ENCODE peak calls at places on chromosomes 13 and 19, in four cellular contexts. F is A549, C is GM23338, W is psoas muscle. P is an unnamed sample.
A peak's percentile ranks its signal among the peaks of the same experiment; 100 is the strongest.

GRCh38 chr13:99860736-99861135 is 110.8 kb downstream of the ZIC5 start:
- DNase-seq in W (no peak), C (no peak), F (no peak), P (no peak)

GRCh38 chr13:110420626-110421025 is 113.5 kb downstream of the COL4A2 start:
- DNase-seq in F (no peak), C (no peak), W (no peak), P (no peak)

GRCh38 chr13:97856001-97856675 is 97.3 kb upstream of the IPO5 start:
- DNase-seq in F (no peak), C (peak; percentile 45), W (peak; percentile 80), P (peak; percentile 82)

GRCh38 chr19:13057147-13057572 is 45.5 kb downstream of the LYL1 start:
- DNase-seq in W (no peak), F (no peak), C (no peak), P (no peak)

GRCh38 chr19:41239961-41240574 is 21.0 kb downstream of the AXL start:
- DNase-seq in C (no peak), F (no peak), W (no peak), P (no peak)

GRCh38 chr19:38538386-38538785 is 79.4 kb downstream of the MAP4K1 start:
- DNase-seq in F (no peak), W (no peak), C (no peak), P (no peak)

GRCh38 chr19:45419396-45419795 is 4.3 kb downstream of the ERCC1 start:
- DNase-seq in C (no peak), W (no peak), F (no peak), P (no peak)

GRCh38 chr13:74243637-74244526 is 109.7 kb upstream of the KLF12 start:
- DNase-seq in F (no peak), C (no peak), W (no peak), P (peak; percentile 41)

GRCh38 chr13:110520431-110521295 is 40.9 kb downstream of the RAB20 start:
- DNase-seq in W (peak; percentile 87), F (no peak), C (no peak), P (peak; percentile 85)

GRCh38 chr19:57720878-57721277 is 6.5 kb downstream of the ZNF671 start:
- DNase-seq in C (no peak), F (no peak), W (no peak), P (peak; percentile 7)

GRCh38 chr19:57719901-57720519 is 7.4 kb downstream of the ZNF671 start:
- DNase-seq in W (no peak), F (no peak), C (no peak), P (no peak)

GRCh38 chr19:57719424-57719823 is 8.0 kb downstream of the ZNF671 start:
- DNase-seq in W (no peak), C (no peak), F (no peak), P (no peak)
- TF ChIP-seq CTCF in W (no peak), C (no peak), F (no peak), P (no peak)

DNA sequence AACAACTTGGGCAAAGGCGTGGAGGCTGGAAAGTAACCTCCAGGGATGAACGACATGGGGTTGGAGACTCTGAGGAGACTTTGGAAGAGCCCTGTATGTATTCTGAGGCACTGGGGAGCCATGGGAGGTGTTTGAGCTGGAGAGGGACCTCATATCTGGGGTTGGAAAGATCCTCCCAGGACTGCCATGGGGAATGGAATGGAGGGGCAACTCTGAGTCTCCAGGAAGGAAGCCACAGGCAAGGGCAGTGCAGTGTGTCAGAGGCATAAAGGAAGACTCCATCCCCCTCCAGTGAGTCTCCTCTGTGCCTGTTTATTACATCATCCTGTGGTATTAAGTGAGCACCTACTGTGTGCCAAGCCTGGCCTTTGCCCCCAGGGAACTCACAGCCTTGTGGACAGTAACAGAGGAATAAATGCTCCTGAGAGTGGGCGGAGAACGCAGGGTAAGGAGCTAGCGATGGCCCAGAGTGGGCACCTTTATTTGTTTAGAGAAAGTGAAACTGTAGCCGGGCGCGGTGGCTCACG is 7.7 kb downstream of the PEAK3 start:
- DNase-seq in F (no peak), W (no peak), C (no peak), P (no peak)
- H3K4me3 ChIP-seq in F (peak overlapping the region; percentile 34), W (peak overlapping the region; percentile 97), C (no peak overlapping the region), P (no peak overlapping the region)

DNA sequence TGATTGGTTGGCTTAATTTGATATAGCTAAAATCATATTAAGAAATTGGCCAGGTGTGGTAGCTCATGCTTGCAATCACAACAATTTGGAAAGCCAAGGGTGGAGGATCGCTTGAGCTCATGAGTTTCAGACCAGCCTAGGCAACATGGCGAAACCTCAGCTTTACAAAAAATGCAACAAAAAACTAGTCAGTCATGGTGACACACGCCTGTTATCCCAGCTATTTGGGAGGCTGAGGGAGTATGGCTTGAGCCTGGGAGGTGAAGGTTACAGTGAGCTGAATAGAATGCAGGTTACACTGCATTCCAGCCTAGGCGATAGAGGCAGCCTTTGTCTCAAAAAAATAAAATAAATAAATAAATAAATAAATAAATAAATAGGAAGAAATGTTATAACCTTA is 1579.6 kb upstream of the SLC10A2 start:
- DNase-seq in W (no peak), C (no peak), F (no peak), P (no peak)
- TF ChIP-seq CTCF in W (no peak), C (no peak), F (no peak), P (no peak)

DNA sequence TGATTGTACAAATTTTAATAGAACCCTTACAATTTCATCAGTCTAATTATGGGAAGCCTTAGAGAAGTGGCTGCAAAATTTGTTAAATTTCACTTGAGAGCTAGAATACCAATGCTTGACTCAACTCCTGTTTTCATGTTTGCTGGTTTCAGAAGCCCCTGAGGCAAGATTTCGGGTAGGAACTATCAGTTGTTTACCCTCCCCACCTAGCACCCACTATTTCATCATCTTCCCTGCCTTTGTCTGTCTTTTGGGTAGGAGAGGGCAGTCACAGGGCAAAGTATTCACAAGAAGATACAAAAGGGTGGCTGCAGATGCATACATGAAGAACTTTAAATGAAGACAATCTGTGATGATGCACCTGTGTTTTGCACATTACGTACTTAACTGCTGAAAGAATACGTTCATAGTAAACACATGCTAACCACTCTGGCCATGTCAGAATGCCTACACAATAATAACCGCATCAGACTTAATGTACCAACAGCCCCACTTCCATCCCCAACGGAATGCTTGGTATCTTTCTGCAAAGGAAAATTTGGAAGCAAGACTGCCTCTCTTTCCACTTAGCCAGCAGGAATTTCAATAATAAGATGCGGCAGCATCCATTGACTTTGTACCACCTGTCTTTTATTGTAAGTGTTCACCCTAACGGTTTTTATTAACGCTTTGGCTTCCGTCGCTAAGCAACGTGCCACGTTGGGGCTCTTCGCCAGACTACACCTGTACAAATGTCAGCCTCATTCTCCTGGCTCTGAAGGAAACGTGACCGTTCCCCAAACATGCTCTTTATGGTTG is 30.4 kb downstream of the TPT1 start:
- DNase-seq in C (no peak), W (no peak), F (no peak), P (no peak)
- H3K4me3 ChIP-seq in C (peak overlapping the region; percentile 59), W (peak overlapping the region; percentile 62), F (peak overlapping the region; percentile 32), P (no peak overlapping the region)